ENCODE peak calls at places on chromosomes 4 and X, in ten cellular contexts. M is fibroblast of the aortic adventitia, R is kidney, I is fibroblast of mammary gland, H is osteocyte, N is HCT116, P is HFF-Myc, L is DND-41, K is esophagus squamous epithelium, Q is lower leg skin. Y is an unnamed sample.

GRCh38 chr4:40581254-40582140 is 48.2 kb downstream of the RBM47 start:
- DNase-seq in K (no peak), I (no peak), P (no peak), N (no peak), Q (peak; percentile 78), H (no peak), R (no peak), L (no peak), M (no peak), Y (no peak)

GRCh38 chrX:69285401-69285871 is 120.2 kb upstream of the PJA1 start:
- DNase-seq in I (no peak), M (peak; percentile 34), H (no peak), N (no peak), Q (peak; percentile 89), P (no peak), L (no peak), K (no peak), R (peak; percentile 82), Y (no peak)

GRCh38 chr4:53197760-53198150 is 168.1 kb downstream of the SCFD2 start:
- DNase-seq in N (no peak), P (no peak), L (no peak), K (no peak), R (no peak), I (no peak), H (no peak), M (peak; percentile 52), Q (no peak), Y (peak; percentile 18)

GRCh38 chr4:38716271-38716670 is 52.3 kb downstream of the KLF3 start:
- DNase-seq in L (no peak), H (no peak), Q (no peak), K (no peak), N (no peak), I (no peak), P (no peak), M (no peak), R (no peak), Y (no peak)

GRCh38 chr4:186204103-186204559 is 12.8 kb downstream of the CYP4V2 start:
- DNase-seq in Q (peak; percentile 84), R (no peak), I (no peak), P (no peak), H (no peak), K (no peak), M (peak; percentile 55), L (no peak), N (peak; percentile 81), Y (no peak)

GRCh38 chr4:97027989-97028388 is 1115.3 kb downstream of the STPG2 start:
- DNase-seq in H (no peak), K (no peak), P (no peak), Q (no peak), R (no peak), M (no peak), L (no peak), I (no peak), N (no peak), Y (no peak)

GRCh38 chrX:106178826-106179225 is 10.7 kb downstream of the PWWP3B start:
- DNase-seq in K (no peak), I (no peak), P (no peak), L (no peak), N (no peak), R (no peak), Q (no peak), H (no peak), M (no peak), Y (no peak)

GRCh38 chr4:184747034-184747830 is 13.3 kb upstream of the CENPU start:
- DNase-seq in R (no peak), M (no peak), L (no peak), H (no peak), K (no peak), P (no peak), I (no peak), N (no peak), Q (no peak), Y (no peak)

GRCh38 chr4:112128452-112128851 is 16.8 kb upstream of the FAM241A start:
- DNase-seq in K (no peak), I (no peak), P (no peak), R (no peak), H (no peak), Q (no peak), L (no peak), M (no peak), N (no peak), Y (no peak)

GRCh38 chr4:133498149-133498548 is 349.1 kb downstream of the PCDH10 start:
- DNase-seq in H (no peak), K (no peak), R (no peak), M (no peak), L (no peak), Q (no peak), N (no peak), I (peak; percentile 0), P (no peak), Y (no peak)

GRCh38 chrX:86946569-86946968 is 571.0 kb upstream of the KLHL4 start:
- DNase-seq in M (peak; percentile 1), Q (no peak), L (no peak), I (peak; percentile 31), P (no peak), N (no peak), K (no peak), R (no peak), H (no peak), Y (peak; percentile 11)

GRCh38 chrX:152897216-152898144 is at the start of gene ZNF185:
- DNase-seq in R (peak; percentile 86), Q (no peak), K (no peak), I (no peak), L (no peak), H (no peak), N (no peak), P (no peak), M (no peak), Y (peak; percentile 17)

GRCh38 chr4:84958434-84958833 is 8.1 kb downstream of the WDFY3 start:
- DNase-seq in P (no peak), Q (no peak), M (no peak), N (no peak), H (no peak), K (no peak), R (no peak), L (no peak), I (no peak), Y (no peak)

GRCh38 chr4:52263612-52264011 is 212.5 kb downstream of the SPATA18 start:
- DNase-seq in H (no peak), N (no peak), R (no peak), Q (no peak), P (no peak), I (no peak), K (no peak), L (no peak), M (no peak), Y (no peak)

GRCh38 chr4:3251691-3252479 is 2.9 kb downstream of the MSANTD1 start:
- DNase-seq in H (no peak), I (no peak), Q (peak; percentile 78), N (no peak), P (no peak), K (no peak), R (peak; percentile 68), L (no peak), M (no peak), Y (no peak)

GRCh38 chr4:86543560-86544312 is 50.4 kb upstream of the PTPN13 start:
- DNase-seq in N (no peak), I (no peak), H (no peak), M (peak; percentile 50), L (no peak), Q (no peak), P (no peak), R (no peak), K (no peak), Y (peak; percentile 24)

GRCh38 chr4:151957163-151957562 is 196.4 kb upstream of the GATB start:
- DNase-seq in P (no peak), I (no peak), N (no peak), Q (no peak), M (peak; percentile 50), R (no peak), H (no peak), K (no peak), L (no peak), Y (peak; percentile 7)

GRCh38 chrX:108415891-108416290 is 22.3 kb downstream of the COL4A6 start:
- DNase-seq in N (no peak), Q (no peak), H (no peak), L (no peak), M (peak; percentile 71), R (no peak), I (peak; percentile 11), K (no peak), P (no peak), Y (peak; percentile 54)

GRCh38 chrX:110420771-110421498 is 62.3 kb downstream of the RTL9 start:
- DNase-seq in N (no peak), I (peak; percentile 31), K (no peak), Q (no peak), L (no peak), P (no peak), M (no peak), R (no peak), H (no peak), Y (no peak)

GRCh38 chr4:6640292-6641163 is at the start of gene MRFAP1:
- DNase-seq in Q (peak; percentile 98), N (peak; percentile 86), R (peak; percentile 98), K (peak; percentile 81), M (peak; percentile 94), I (peak; percentile 92), P (peak; percentile 63), H (peak; percentile 96), L (peak; percentile 95), Y (peak; percentile 96)
- TF ChIP-seq CTCF in Q (no peak), N (no peak), R (peak; percentile 3), K (no peak), M (no peak), I (no peak), P (no peak), H (no peak), L (no peak), Y (no peak)

DNA sequence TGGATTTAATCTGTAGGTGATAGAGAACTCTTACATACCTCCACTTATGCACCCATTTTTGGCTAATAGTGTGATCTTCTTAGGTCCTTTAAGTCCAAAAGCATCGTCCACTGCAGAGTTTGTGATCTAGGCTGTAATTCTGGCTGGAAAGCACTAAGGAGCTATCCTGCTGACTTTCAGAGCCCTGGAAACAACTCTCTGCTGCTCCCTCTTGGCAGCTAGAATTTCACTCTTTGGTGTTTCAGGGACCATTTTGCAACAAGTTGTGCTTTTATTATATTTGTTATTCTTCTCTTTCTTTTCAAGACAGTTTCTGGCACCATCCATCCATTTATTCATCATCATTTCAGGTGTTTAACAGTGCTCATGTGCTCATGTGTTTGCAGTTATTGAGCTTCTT is 130.0 kb downstream of the RBM46 start:
- DNase-seq in N (no peak), R (no peak), M (peak; percentile 46), H (no peak), P (no peak), K (no peak), I (peak; percentile 36), L (no peak), Q (no peak), Y (peak; percentile 10)
- TF ChIP-seq CTCF in N (peak; percentile 14), R (no peak), M (peak; percentile 50), H (no peak), P (no peak), K (no peak), I (peak; percentile 41), L (no peak), Q (no peak), Y (peak; percentile 31)

GRCh38 chrX:140918398-140919043 is 83.9 kb upstream of the SPANXB1 start:
- DNase-seq in N (peak; percentile 10), R (no peak), M (peak; percentile 72), Q (no peak), H (no peak), P (peak; percentile 20), I (peak; percentile 71), K (no peak), L (peak; percentile 6), Y (peak; percentile 81)
- TF ChIP-seq CTCF in N (peak; percentile 43), R (peak; percentile 56), M (peak; percentile 57), Q (no peak), H (peak; percentile 66), P (peak; percentile 37), I (peak; percentile 67), K (peak; percentile 39), L (peak; percentile 51), Y (peak; percentile 51)

GRCh38 chr4:147513952-147514351 is 33.1 kb downstream of the EDNRA start:
- DNase-seq in N (no peak), M (no peak), R (no peak), Q (no peak), H (no peak), I (no peak), P (no peak), K (no peak), L (no peak), Y (no peak)
- TF ChIP-seq CTCF in N (peak; percentile 49), M (peak; percentile 26), R (no peak), Q (no peak), H (peak; percentile 28), I (peak; percentile 9), P (peak; percentile 29), K (no peak), L (no peak), Y (peak; percentile 29)

Y was measured in cardiac fibroblast.